ENCODE peak calls at places on chromosome 22, in eight cellular contexts. One of them, this sample, is unnamed.

GRCh38 chr22:33867118-33867863 is 53.0 kb downstream of the LARGE1 start:
- DNase-seq in mucosa of descending colon: peak
- DNase-seq in uterus: peak
- DNase-seq in B cell: no peak
- DNase-seq in activated CD8-positive, alpha-beta T cell treated with anti-CD3 and anti-CD28 coated beads for 36 hours: no peak
- DNase-seq in fibroblast of pulmonary artery: peak
- DNase-seq in Panc1: no peak
- DNase-seq in lower lobe of right lung: no peak
- DNase-seq in this sample: no peak

GRCh38 chr22:24727218-24727851 is 47.2 kb downstream of the PIWIL3 start:
- DNase-seq in uterus: no peak
- DNase-seq in lower lobe of right lung: no peak
- DNase-seq in activated CD8-positive, alpha-beta T cell treated with anti-CD3 and anti-CD28 coated beads for 36 hours: no peak
- DNase-seq in fibroblast of pulmonary artery: peak
- DNase-seq in B cell: no peak
- DNase-seq in Panc1: peak
- DNase-seq in mucosa of descending colon: no peak
- DNase-seq in this sample: peak

GRCh38 chr22:30705710-30706651 is 11.3 kb downstream of the OSBP2 start:
- DNase-seq in B cell: no peak
- DNase-seq in Panc1: no peak
- DNase-seq in mucosa of descending colon: no peak
- DNase-seq in lower lobe of right lung: no peak
- DNase-seq in activated CD8-positive, alpha-beta T cell treated with anti-CD3 and anti-CD28 coated beads for 36 hours: peak
- DNase-seq in fibroblast of pulmonary artery: no peak
- DNase-seq in uterus: no peak
- DNase-seq in this sample: peak

GRCh38 chr22:37927129-37927936 is 21.2 kb downstream of the MICALL1 start:
- DNase-seq in activated CD8-positive, alpha-beta T cell treated with anti-CD3 and anti-CD28 coated beads for 36 hours: no peak
- DNase-seq in B cell: no peak
- DNase-seq in mucosa of descending colon: no peak
- DNase-seq in uterus: no peak
- DNase-seq in fibroblast of pulmonary artery: no peak
- DNase-seq in Panc1: no peak
- DNase-seq in lower lobe of right lung: no peak
- DNase-seq in this sample: no peak

GRCh38 chr22:40009953-40010751 is 15.4 kb downstream of the FAM83F start:
- DNase-seq in Panc1: no peak
- DNase-seq in uterus: no peak
- DNase-seq in B cell: no peak
- DNase-seq in activated CD8-positive, alpha-beta T cell treated with anti-CD3 and anti-CD28 coated beads for 36 hours: peak
- DNase-seq in lower lobe of right lung: peak
- DNase-seq in fibroblast of pulmonary artery: no peak
- DNase-seq in mucosa of descending colon: no peak
- DNase-seq in this sample: no peak

GRCh38 chr22:38221407-38221806 is 19.6 kb downstream of the MAFF start:
- DNase-seq in uterus: no peak
- DNase-seq in fibroblast of pulmonary artery: no peak
- DNase-seq in B cell: no peak
- DNase-seq in lower lobe of right lung: no peak
- DNase-seq in Panc1: no peak
- DNase-seq in activated CD8-positive, alpha-beta T cell treated with anti-CD3 and anti-CD28 coated beads for 36 hours: no peak
- DNase-seq in mucosa of descending colon: no peak
- DNase-seq in this sample: no peak

GRCh38 chr22:41482319-41482935 is 13.5 kb downstream of the ACO2 start:
- DNase-seq in mucosa of descending colon: no peak
- DNase-seq in activated CD8-positive, alpha-beta T cell treated with anti-CD3 and anti-CD28 coated beads for 36 hours: peak
- DNase-seq in B cell: no peak
- DNase-seq in fibroblast of pulmonary artery: peak
- DNase-seq in Panc1: no peak
- DNase-seq in uterus: no peak
- DNase-seq in lower lobe of right lung: no peak
- DNase-seq in this sample: no peak

GRCh38 chr22:29268511-29269229 is 602 bp downstream of the EWSR1 start:
- DNase-seq in Panc1: no peak
- DNase-seq in activated CD8-positive, alpha-beta T cell treated with anti-CD3 and anti-CD28 coated beads for 36 hours: peak
- DNase-seq in uterus: peak
- DNase-seq in fibroblast of pulmonary artery: peak
- DNase-seq in B cell: no peak
- DNase-seq in mucosa of descending colon: peak
- DNase-seq in lower lobe of right lung: peak
- DNase-seq in this sample: peak

GRCh38 chr22:20430641-20431519 is 6.7 kb downstream of the SCARF2 start:
- DNase-seq in activated CD8-positive, alpha-beta T cell treated with anti-CD3 and anti-CD28 coated beads for 36 hours: peak
- DNase-seq in B cell: peak
- DNase-seq in Panc1: no peak
- DNase-seq in fibroblast of pulmonary artery: no peak
- DNase-seq in uterus: no peak
- DNase-seq in lower lobe of right lung: peak
- DNase-seq in mucosa of descending colon: peak
- DNase-seq in this sample: peak

GRCh38 chr22:40410272-40410671 is 39.9 kb downstream of the SGSM3 start:
- DNase-seq in B cell: no peak
- DNase-seq in uterus: no peak
- DNase-seq in lower lobe of right lung: no peak
- DNase-seq in mucosa of descending colon: peak
- DNase-seq in Panc1: no peak
- DNase-seq in fibroblast of pulmonary artery: no peak
- DNase-seq in activated CD8-positive, alpha-beta T cell treated with anti-CD3 and anti-CD28 coated beads for 36 hours: no peak
- DNase-seq in this sample: no peak

GRCh38 chr22:35357883-35358621 is 22.8 kb upstream of the HMOX1 start:
- DNase-seq in fibroblast of pulmonary artery: no peak
- DNase-seq in B cell: no peak
- DNase-seq in activated CD8-positive, alpha-beta T cell treated with anti-CD3 and anti-CD28 coated beads for 36 hours: no peak
- DNase-seq in uterus: no peak
- DNase-seq in lower lobe of right lung: no peak
- DNase-seq in mucosa of descending colon: no peak
- DNase-seq in Panc1: no peak
- DNase-seq in this sample: no peak

GRCh38 chr22:21099578-21099977 is 53.8 kb downstream of the LRRC74B start:
- DNase-seq in Panc1: no peak
- DNase-seq in mucosa of descending colon: no peak
- DNase-seq in activated CD8-positive, alpha-beta T cell treated with anti-CD3 and anti-CD28 coated beads for 36 hours: no peak
- DNase-seq in B cell: no peak
- DNase-seq in fibroblast of pulmonary artery: no peak
- DNase-seq in lower lobe of right lung: no peak
- DNase-seq in uterus: no peak
- DNase-seq in this sample: no peak

GRCh38 chr22:41917906-41918791 is 3.3 kb upstream of the SHISA8 start:
- DNase-seq in mucosa of descending colon: peak
- DNase-seq in fibroblast of pulmonary artery: peak
- DNase-seq in B cell: peak
- DNase-seq in lower lobe of right lung: peak
- DNase-seq in activated CD8-positive, alpha-beta T cell treated with anti-CD3 and anti-CD28 coated beads for 36 hours: peak
- DNase-seq in Panc1: no peak
- DNase-seq in uterus: no peak
- DNase-seq in this sample: no peak

GRCh38 chr22:48565901-48566501 is 1261.7 kb downstream of the BRD1 start:
- DNase-seq in lower lobe of right lung: no peak
- DNase-seq in fibroblast of pulmonary artery: no peak
- DNase-seq in uterus: no peak
- DNase-seq in B cell: no peak
- DNase-seq in mucosa of descending colon: no peak
- DNase-seq in activated CD8-positive, alpha-beta T cell treated with anti-CD3 and anti-CD28 coated beads for 36 hours: no peak
- DNase-seq in Panc1: no peak
- DNase-seq in this sample: no peak

GRCh38 chr22:39942433-39943213 is 17.6 kb upstream of the TMA7B start:
- DNase-seq in B cell: no peak
- DNase-seq in uterus: no peak
- DNase-seq in activated CD8-positive, alpha-beta T cell treated with anti-CD3 and anti-CD28 coated beads for 36 hours: peak
- DNase-seq in mucosa of descending colon: no peak
- DNase-seq in Panc1: no peak
- DNase-seq in lower lobe of right lung: no peak
- DNase-seq in fibroblast of pulmonary artery: no peak
- DNase-seq in this sample: no peak

GRCh38 chr22:34902335-34902734 is 163.6 kb upstream of the ISX start:
- DNase-seq in mucosa of descending colon: no peak
- DNase-seq in lower lobe of right lung: no peak
- DNase-seq in uterus: no peak
- DNase-seq in fibroblast of pulmonary artery: no peak
- DNase-seq in B cell: no peak
- DNase-seq in Panc1: no peak
- DNase-seq in activated CD8-positive, alpha-beta T cell treated with anti-CD3 and anti-CD28 coated beads for 36 hours: no peak
- DNase-seq in this sample: no peak

GRCh38 chr22:42321908-42322561 is 51.6 kb upstream of the TCF20 start:
- DNase-seq in lower lobe of right lung: no peak
- DNase-seq in mucosa of descending colon: peak
- DNase-seq in uterus: no peak
- DNase-seq in activated CD8-positive, alpha-beta T cell treated with anti-CD3 and anti-CD28 coated beads for 36 hours: no peak
- DNase-seq in Panc1: no peak
- DNase-seq in B cell: no peak
- DNase-seq in fibroblast of pulmonary artery: peak
- DNase-seq in this sample: no peak

GRCh38 chr22:43164636-43165035 is 13.3 kb downstream of the TSPO start:
- DNase-seq in B cell: no peak
- DNase-seq in Panc1: no peak
- DNase-seq in mucosa of descending colon: no peak
- DNase-seq in lower lobe of right lung: no peak
- DNase-seq in activated CD8-positive, alpha-beta T cell treated with anti-CD3 and anti-CD28 coated beads for 36 hours: no peak
- DNase-seq in fibroblast of pulmonary artery: no peak
- DNase-seq in uterus: no peak
- DNase-seq in this sample: no peak

GRCh38 chr22:28773461-28773867 is 969 bp downstream of the CCDC117 start:
- DNase-seq in B cell: no peak
- DNase-seq in Panc1: no peak
- DNase-seq in mucosa of descending colon: no peak
- DNase-seq in fibroblast of pulmonary artery: peak
- DNase-seq in lower lobe of right lung: no peak
- DNase-seq in activated CD8-positive, alpha-beta T cell treated with anti-CD3 and anti-CD28 coated beads for 36 hours: no peak
- DNase-seq in uterus: no peak
- DNase-seq in this sample: no peak

GRCh38 chr22:38860291-38861169 is 11.5 kb downstream of the CBX6 start:
- DNase-seq in lower lobe of right lung: no peak
- DNase-seq in mucosa of descending colon: no peak
- DNase-seq in Panc1: no peak
- DNase-seq in uterus: no peak
- DNase-seq in B cell: no peak
- DNase-seq in activated CD8-positive, alpha-beta T cell treated with anti-CD3 and anti-CD28 coated beads for 36 hours: no peak
- DNase-seq in fibroblast of pulmonary artery: no peak
- DNase-seq in this sample: no peak

GRCh38 chr22:41758231-41758630 is 42.2 kb upstream of the CCDC134 start:
- DNase-seq in fibroblast of pulmonary artery: no peak
- DNase-seq in mucosa of descending colon: no peak
- DNase-seq in activated CD8-positive, alpha-beta T cell treated with anti-CD3 and anti-CD28 coated beads for 36 hours: no peak
- DNase-seq in Panc1: no peak
- DNase-seq in B cell: no peak
- DNase-seq in uterus: no peak
- DNase-seq in lower lobe of right lung: no peak
- DNase-seq in this sample: no peak

GRCh38 chr22:28051091-28051786 is 132.2 kb upstream of the PITPNB start:
- DNase-seq in activated CD8-positive, alpha-beta T cell treated with anti-CD3 and anti-CD28 coated beads for 36 hours: no peak
- DNase-seq in mucosa of descending colon: no peak
- DNase-seq in B cell: no peak
- DNase-seq in Panc1: no peak
- DNase-seq in fibroblast of pulmonary artery: no peak
- DNase-seq in uterus: no peak
- DNase-seq in lower lobe of right lung: no peak
- DNase-seq in this sample: no peak

GRCh38 chr22:30327864-30328345 is 1.2 kb upstream of the TBC1D10A start:
- DNase-seq in B cell: no peak
- DNase-seq in lower lobe of right lung: no peak
- DNase-seq in activated CD8-positive, alpha-beta T cell treated with anti-CD3 and anti-CD28 coated beads for 36 hours: no peak
- DNase-seq in uterus: no peak
- DNase-seq in mucosa of descending colon: no peak
- DNase-seq in Panc1: no peak
- DNase-seq in fibroblast of pulmonary artery: no peak
- DNase-seq in this sample: peak

GRCh38 chr22:23182289-23183106 is 2.2 kb downstream of the BCR start:
- DNase-seq in fibroblast of pulmonary artery: no peak
- DNase-seq in uterus: no peak
- DNase-seq in B cell: peak
- DNase-seq in mucosa of descending colon: no peak
- DNase-seq in lower lobe of right lung: no peak
- DNase-seq in Panc1: no peak
- DNase-seq in activated CD8-positive, alpha-beta T cell treated with anti-CD3 and anti-CD28 coated beads for 36 hours: peak
- DNase-seq in this sample: no peak
- TF ChIP-seq CTCF in fibroblast of pulmonary artery: no peak
- TF ChIP-seq CTCF in uterus: no peak
- TF ChIP-seq CTCF in B cell: no peak
- TF ChIP-seq CTCF in mucosa of descending colon: no peak
- TF ChIP-seq CTCF in lower lobe of right lung: no peak
- TF ChIP-seq CTCF in Panc1: no peak
- TF ChIP-seq CTCF in activated CD8-positive, alpha-beta T cell treated with anti-CD3 and anti-CD28 coated beads for 36 hours: no peak
- TF ChIP-seq CTCF in this sample: no peak

DNA sequence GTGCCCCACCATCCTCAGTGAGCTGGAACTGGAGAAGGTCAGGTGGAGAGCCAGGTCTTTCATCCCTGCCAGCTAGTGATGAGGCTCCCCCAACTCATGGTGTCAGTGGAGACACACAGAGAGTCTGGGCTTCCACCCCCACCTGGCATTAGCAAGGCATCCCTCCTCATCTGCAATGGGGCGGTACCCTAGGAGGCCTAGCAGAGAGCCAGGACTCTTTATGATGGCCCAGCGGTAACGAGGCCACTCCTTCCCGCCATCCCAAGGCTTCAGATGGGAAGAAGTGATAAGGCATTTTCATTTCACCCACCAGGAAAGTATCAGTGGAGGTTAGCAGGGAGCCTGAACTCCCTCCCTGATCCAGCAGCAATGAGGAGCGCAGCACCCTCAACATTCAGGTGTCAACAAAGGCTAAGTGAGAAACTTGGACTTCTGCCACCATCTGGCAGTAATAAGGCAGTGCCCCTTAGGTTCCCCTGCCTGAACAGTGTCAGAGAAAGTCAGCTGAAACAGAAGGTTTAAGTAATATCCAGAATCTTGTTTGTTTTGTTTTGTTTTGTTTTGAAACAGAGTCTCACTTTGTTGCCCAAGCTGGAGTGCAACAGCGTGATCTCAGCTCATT is 40.5 kb upstream of the FBLN1 start:
- DNase-seq in Panc1: no peak
- DNase-seq in activated CD8-positive, alpha-beta T cell treated with anti-CD3 and anti-CD28 coated beads for 36 hours: peak
- DNase-seq in fibroblast of pulmonary artery: no peak
- DNase-seq in lower lobe of right lung: no peak
- DNase-seq in uterus: peak
- DNase-seq in B cell: no peak
- DNase-seq in mucosa of descending colon: no peak
- DNase-seq in this sample: no peak
- TF ChIP-seq CTCF in Panc1: no peak
- TF ChIP-seq CTCF in activated CD8-positive, alpha-beta T cell treated with anti-CD3 and anti-CD28 coated beads for 36 hours: no peak
- TF ChIP-seq CTCF in fibroblast of pulmonary artery: no peak
- TF ChIP-seq CTCF in lower lobe of right lung: no peak
- TF ChIP-seq CTCF in uterus: no peak
- TF ChIP-seq CTCF in B cell: no peak
- TF ChIP-seq CTCF in mucosa of descending colon: no peak
- TF ChIP-seq CTCF in this sample: no peak

GRCh38 chr22:36497910-36498669 is 8.8 kb downstream of the FOXRED2 start:
- DNase-seq in Panc1: no peak
- DNase-seq in uterus: peak
- DNase-seq in B cell: no peak
- DNase-seq in lower lobe of right lung: no peak
- DNase-seq in mucosa of descending colon: no peak
- DNase-seq in fibroblast of pulmonary artery: no peak
- DNase-seq in activated CD8-positive, alpha-beta T cell treated with anti-CD3 and anti-CD28 coated beads for 36 hours: no peak
- DNase-seq in this sample: no peak

GRCh38 chr22:36493690-36494110 is 12.3 kb upstream of the TXN2 start:
- DNase-seq in B cell: peak
- DNase-seq in uterus: no peak
- DNase-seq in fibroblast of pulmonary artery: no peak
- DNase-seq in lower lobe of right lung: peak
- DNase-seq in Panc1: no peak
- DNase-seq in activated CD8-positive, alpha-beta T cell treated with anti-CD3 and anti-CD28 coated beads for 36 hours: no peak
- DNase-seq in mucosa of descending colon: peak
- DNase-seq in this sample: no peak
- TF ChIP-seq CTCF in B cell: no peak
- TF ChIP-seq CTCF in uterus: no peak
- TF ChIP-seq CTCF in fibroblast of pulmonary artery: no peak
- TF ChIP-seq CTCF in lower lobe of right lung: no peak
- TF ChIP-seq CTCF in Panc1: no peak
- TF ChIP-seq CTCF in activated CD8-positive, alpha-beta T cell treated with anti-CD3 and anti-CD28 coated beads for 36 hours: no peak
- TF ChIP-seq CTCF in mucosa of descending colon: no peak
- TF ChIP-seq CTCF in this sample: no peak

GRCh38 chr22:44567846-44568493 is 69.9 kb upstream of the RTL6 start:
- DNase-seq in activated CD8-positive, alpha-beta T cell treated with anti-CD3 and anti-CD28 coated beads for 36 hours: peak
- DNase-seq in uterus: no peak
- DNase-seq in Panc1: no peak
- DNase-seq in mucosa of descending colon: peak
- DNase-seq in B cell: peak
- DNase-seq in lower lobe of right lung: peak
- DNase-seq in fibroblast of pulmonary artery: peak
- DNase-seq in this sample: peak
- TF ChIP-seq CTCF in activated CD8-positive, alpha-beta T cell treated with anti-CD3 and anti-CD28 coated beads for 36 hours: peak
- TF ChIP-seq CTCF in uterus: peak
- TF ChIP-seq CTCF in Panc1: no peak
- TF ChIP-seq CTCF in mucosa of descending colon: peak
- TF ChIP-seq CTCF in B cell: peak
- TF ChIP-seq CTCF in lower lobe of right lung: peak
- TF ChIP-seq CTCF in fibroblast of pulmonary artery: peak
- TF ChIP-seq CTCF in this sample: peak